ENCODE peak calls at places on chromosomes 16 and 17, in nine cellular contexts. L is effector memory CD4-positive, alpha-beta T cell; N is occipital lobe; X is fibroblast of lung; E is adipocyte; T is NCI-H345; P is renal cortical epithelial cell; D is epithelial cell of prostate; A is GM20000. V is an unnamed sample.
A peak's percentile ranks its signal among the peaks of the same experiment; 100 is the strongest.

GRCh38 chr17:70047619-70048018 is 27.4 kb upstream of the KCNJ16 start:
- DNase-seq in L (no peak), N (no peak), X (peak; percentile 45), E (no peak), T (no peak), P (no peak), D (no peak), A (no peak), V (no peak)

GRCh38 chr17:75878174-75878998 is at the start of gene TRIM47:
- DNase-seq in L (no peak), N (peak; percentile 38), X (peak; percentile 65), E (peak; percentile 69), T (no peak), P (peak; percentile 33), D (no peak), A (peak; percentile 60), V (no peak)

GRCh38 chr17:17051791-17052461 is 9.7 kb downstream of the MPRIP start:
- DNase-seq in L (no peak), N (no peak), X (no peak), E (no peak), T (no peak), P (peak; percentile 25), D (no peak), A (no peak), V (no peak)

GRCh38 chr17:31392002-31392855 is 754 bp downstream of the RAB11FIP4 start:
- DNase-seq in L (no peak), N (no peak), X (no peak), E (no peak), T (no peak), P (no peak), D (no peak), A (no peak), V (no peak)

GRCh38 chr16:72199938-72200337 is 28.0 kb upstream of the PMFBP1 start:
- DNase-seq in L (no peak), N (no peak), X (no peak), E (no peak), T (no peak), P (no peak), D (no peak), A (no peak), V (no peak)

GRCh38 chr16:88352261-88353200 is 30.2 kb upstream of the ZNF469 start:
- DNase-seq in L (no peak), N (no peak), X (no peak), E (no peak), T (no peak), P (no peak), D (no peak), A (no peak), V (no peak)

GRCh38 chr16:23999663-24000062 is 163.9 kb downstream of the PRKCB start:
- DNase-seq in L (no peak), N (no peak), X (no peak), E (no peak), T (no peak), P (no peak), D (peak; percentile 8), A (peak; percentile 34), V (no peak)

GRCh38 chr17:15123593-15124590 is 141.2 kb downstream of the PMP22 start:
- DNase-seq in L (no peak), N (no peak), X (peak; percentile 62), E (peak; percentile 42), T (no peak), P (no peak), D (no peak), A (no peak), V (no peak)

GRCh38 chr16:3612510-3613466 is 1.4 kb upstream of the SLX4 start:
- DNase-seq in L (no peak), N (no peak), X (no peak), E (no peak), T (no peak), P (no peak), D (no peak), A (no peak), V (no peak)

GRCh38 chr16:73154063-73154870 is 106.3 kb upstream of the ZFHX3 start:
- DNase-seq in L (no peak), N (peak; percentile 5), X (no peak), E (peak; percentile 45), T (no peak), P (no peak), D (no peak), A (no peak), V (no peak)

GRCh38 chr17:75691371-75692290 is 24.5 kb downstream of the SAP30BP start:
- DNase-seq in L (no peak), N (peak; percentile 27), X (no peak), E (no peak), T (no peak), P (peak; percentile 51), D (no peak), A (no peak), V (no peak)

GRCh38 chr16:10738231-10739077 is 5.2 kb upstream of the NUBP1 start:
- DNase-seq in L (peak; percentile 16), N (peak; percentile 71), X (peak; percentile 86), E (peak; percentile 59), T (no peak), P (peak; percentile 88), D (peak; percentile 60), A (peak; percentile 65), V (peak; percentile 30)

GRCh38 chr17:34616148-34616547 is 36.8 kb downstream of the TMEM132E start:
- DNase-seq in L (no peak), N (peak; percentile 20), X (no peak), E (no peak), T (peak; percentile 96), P (no peak), D (no peak), A (no peak), V (no peak)

GRCh38 chr17:31610301-31610910 is 218.9 kb downstream of the RAB11FIP4 start:
- DNase-seq in L (no peak), N (no peak), X (no peak), E (no peak), T (no peak), P (no peak), D (no peak), A (no peak), V (no peak)

GRCh38 chr17:17819561-17819995 is 17.2 kb downstream of the SREBF1 start:
- DNase-seq in L (peak; percentile 39), N (peak; percentile 28), X (peak; percentile 87), E (peak; percentile 55), T (peak; percentile 53), P (peak; percentile 85), D (peak; percentile 59), A (peak; percentile 93), V (peak; percentile 51)

GRCh38 chr17:75698659-75699058 is 22.6 kb upstream of the ITGB4 start:
- DNase-seq in L (no peak), N (no peak), X (no peak), E (no peak), T (no peak), P (peak; percentile 69), D (no peak), A (no peak), V (no peak)

GRCh38 chr17:32769846-32770245 is 107.1 kb downstream of the MYO1D start:
- DNase-seq in L (no peak), N (no peak), X (no peak), E (no peak), T (no peak), P (peak; percentile 70), D (no peak), A (no peak), V (no peak)

GRCh38 chr17:77769215-77769614 is 189.3 kb upstream of the TNRC6C start:
- DNase-seq in L (no peak), N (no peak), X (no peak), E (no peak), T (peak; percentile 75), P (no peak), D (no peak), A (no peak), V (no peak)

GRCh38 chr17:44707755-44708400 is 587 bp upstream of the DBF4B start:
- DNase-seq in L (no peak), N (no peak), X (no peak), E (peak; percentile 24), T (peak; percentile 18), P (no peak), D (no peak), A (no peak), V (no peak)

GRCh38 chr16:82456683-82457082 is 170.1 kb upstream of the CDH13 start:
- DNase-seq in L (no peak), N (no peak), X (peak; percentile 38), E (peak; percentile 72), T (peak; percentile 41), P (peak; percentile 36), D (peak; percentile 8), A (peak; percentile 65), V (peak; percentile 43)

GRCh38 chr16:17776888-17777287 is 306.1 kb upstream of the XYLT1 start:
- DNase-seq in L (no peak), N (no peak), X (no peak), E (no peak), T (no peak), P (no peak), D (no peak), A (no peak), V (no peak)

GRCh38 chr17:50117202-50118040 is 12.5 kb downstream of the SAMD14 start:
- DNase-seq in L (peak; percentile 39), N (no peak), X (peak; percentile 47), E (peak; percentile 69), T (no peak), P (no peak), D (no peak), A (peak; percentile 82), V (no peak)

GRCh38 chr17:49708515-49709161 is 874 bp upstream of the SLC35B1 start:
- DNase-seq in L (no peak), N (no peak), X (no peak), E (no peak), T (no peak), P (no peak), D (no peak), A (no peak), V (no peak)

GRCh38 chr17:28372203-28372944 is 880 bp downstream of the SARM1 start:
- DNase-seq in L (no peak), N (no peak), X (peak; percentile 28), E (peak; percentile 66), T (peak; percentile 32), P (no peak), D (no peak), A (no peak), V (no peak)

GRCh38 chr16:2820836-2821482 is 3.9 kb downstream of the PRSS21 start:
- DNase-seq in L (no peak), N (no peak), X (no peak), E (no peak), T (no peak), P (no peak), D (no peak), A (no peak), V (no peak)

GRCh38 chr16:50388491-50388890 is 19.7 kb upstream of the BRD7 start:
- DNase-seq in L (no peak), N (no peak), X (no peak), E (no peak), T (no peak), P (no peak), D (no peak), A (no peak), V (no peak)

GRCh38 chr16:80372341-80372740 is 168.5 kb upstream of the DYNLRB2 start:
- DNase-seq in L (no peak), N (no peak), X (no peak), E (no peak), T (no peak), P (no peak), D (no peak), A (no peak), V (no peak)

GRCh38 chr16:85514601-85515318 is 98.4 kb upstream of the GSE1 start:
- DNase-seq in L (no peak), N (peak; percentile 53), X (peak; percentile 96), E (peak; percentile 95), T (peak; percentile 58), P (peak; percentile 85), D (peak; percentile 61), A (no peak), V (peak; percentile 88)

GRCh38 chr17:40500190-40500589 is 1.2 kb downstream of the TNS4 start:
- DNase-seq in L (no peak), N (no peak), X (no peak), E (no peak), T (no peak), P (no peak), D (no peak), A (no peak), V (no peak)

V was measured in kidney glomerular epithelial cell.